ENCODE peak calls at places on chromosome 4, in nine cellular contexts. Q is heart left ventricle; L is CD8-positive, alpha-beta T cell; V is suprapubic skin; H is lower lobe of right lung; A is upper lobe of right lung; W is OCI-LY7; I is HL-60; P is K562. J is an unnamed sample.

GRCh38 chr4:39362827-39363226 is 3.3 kb downstream of the RFC1 start:
- DNase-seq in H (no peak), W (no peak), I (no peak), L (no peak), V (no peak), A (no peak), P (no peak), Q (no peak), J (no peak)

GRCh38 chr4:159400782-159401712 is 298.2 kb downstream of the RAPGEF2 start:
- DNase-seq in P (no peak), Q (no peak), I (no peak), W (no peak), H (no peak), V (no peak), A (no peak), L (no peak), J (no peak)

GRCh38 chr4:15690020-15690809 is 8.6 kb downstream of the FAM200B start:
- DNase-seq in P (no peak), I (peak), V (no peak), H (no peak), L (no peak), A (no peak), Q (no peak), W (no peak), J (no peak)

GRCh38 chr4:83191026-83191425 is 76.5 kb upstream of the PLAC8 start:
- DNase-seq in H (no peak), L (no peak), V (no peak), Q (no peak), W (no peak), A (no peak), I (no peak), P (no peak), J (no peak)

GRCh38 chr4:160233141-160233540 is 1130.3 kb downstream of the RAPGEF2 start:
- DNase-seq in Q (no peak), H (no peak), V (no peak), W (no peak), L (no peak), I (no peak), A (no peak), P (no peak), J (no peak)

GRCh38 chr4:156765277-156765676 is 206.3 kb downstream of the PDGFC start:
- DNase-seq in H (no peak), V (no peak), Q (no peak), P (no peak), W (no peak), I (no peak), A (no peak), L (no peak), J (no peak)

GRCh38 chr4:122764808-122765189 is 32.3 kb downstream of the BBS12 start:
- DNase-seq in A (no peak), W (no peak), I (no peak), L (no peak), H (no peak), Q (no peak), V (no peak), P (no peak), J (no peak)

GRCh38 chr4:81038636-81039350 is 8.3 kb downstream of the BMP3 start:
- DNase-seq in V (no peak), L (no peak), Q (no peak), P (no peak), I (no peak), W (no peak), H (no peak), A (no peak), J (no peak)

GRCh38 chr4:185902654-185903053 is 90.7 kb upstream of the SORBS2 start:
- DNase-seq in Q (no peak), I (no peak), W (no peak), H (no peak), V (no peak), A (no peak), L (no peak), P (no peak), J (no peak)

GRCh38 chr4:113978561-113979156 is 788 bp downstream of the ARSJ start:
- DNase-seq in V (no peak), H (no peak), A (peak), I (no peak), P (no peak), Q (peak), W (no peak), L (no peak), J (no peak)

GRCh38 chr4:118762146-118762545 is 73.8 kb downstream of the SEC24D start:
- DNase-seq in P (no peak), W (no peak), Q (no peak), V (no peak), A (no peak), I (no peak), H (no peak), L (no peak), J (no peak)

GRCh38 chr4:173505924-173506779 is 23.9 kb downstream of the HAND2 start:
- DNase-seq in I (no peak), Q (peak), W (peak), A (no peak), P (peak), H (no peak), L (no peak), V (peak), J (no peak)

GRCh38 chr4:14771504-14772175 is 230.6 kb upstream of the CPEB2 start:
- DNase-seq in P (no peak), H (no peak), V (no peak), I (no peak), A (no peak), Q (no peak), L (no peak), W (no peak), J (no peak)

GRCh38 chr4:83639849-83640493 is 104.1 kb downstream of the GPAT3 start:
- DNase-seq in H (no peak), Q (peak), W (peak), P (peak), I (peak), V (no peak), L (peak), A (no peak), J (peak)

GRCh38 chr4:75172551-75172950 is 239.6 kb downstream of the PARM1 start:
- DNase-seq in H (no peak), Q (no peak), P (no peak), A (no peak), L (no peak), W (no peak), I (no peak), V (no peak), J (no peak)

GRCh38 chr4:113636877-113637276 is 124.7 kb downstream of the CAMK2D start:
- DNase-seq in L (peak), W (peak), Q (no peak), P (peak), A (no peak), V (no peak), I (peak), H (no peak), J (no peak)

GRCh38 chr4:18278244-18278643 is 256.7 kb upstream of the LCORL start:
- DNase-seq in L (no peak), V (no peak), H (no peak), Q (no peak), W (no peak), A (no peak), I (no peak), P (no peak), J (no peak)

GRCh38 chr4:149296503-149296902 is 519.1 kb downstream of the IQCM start:
- DNase-seq in P (no peak), Q (no peak), L (no peak), H (no peak), W (no peak), V (no peak), I (no peak), A (no peak), J (no peak)

GRCh38 chr4:182448281-182449151 is 205.3 kb downstream of the TENM3 start:
- DNase-seq in Q (peak), I (no peak), A (peak), H (peak), P (peak), L (no peak), V (peak), W (no peak), J (peak)
- H3K27ac ChIP-seq in Q (peak), I (no peak), A (no peak), H (no peak), P (no peak), L (no peak), V (peak), W (no peak), J (peak)

GRCh38 chr4:132809298-132810032 is 339.6 kb upstream of the PCDH10 start:
- DNase-seq in H (no peak), I (no peak), W (peak), Q (no peak), A (no peak), P (no peak), V (no peak), L (no peak), J (no peak)
- TF ChIP-seq CTCF in H (no peak), I (no peak), W (peak), Q (no peak), A (no peak), P (no peak), V (no peak), L (no peak), J (no peak)

GRCh38 chr4:23278845-23279244 is 586.1 kb downstream of the GBA3 start:
- DNase-seq in P (no peak), Q (no peak), L (no peak), I (no peak), W (no peak), A (no peak), V (no peak), H (no peak), J (no peak)
- H3K27ac ChIP-seq in P (no peak), Q (no peak), L (no peak), I (no peak), W (no peak), A (no peak), V (no peak), H (no peak), J (no peak)

GRCh38 chr4:143531368-143531767 is 17.9 kb downstream of the SMARCA5 start:
- DNase-seq in Q (no peak), P (no peak), I (no peak), V (no peak), W (peak), L (no peak), A (no peak), H (no peak), J (no peak)

DNA sequence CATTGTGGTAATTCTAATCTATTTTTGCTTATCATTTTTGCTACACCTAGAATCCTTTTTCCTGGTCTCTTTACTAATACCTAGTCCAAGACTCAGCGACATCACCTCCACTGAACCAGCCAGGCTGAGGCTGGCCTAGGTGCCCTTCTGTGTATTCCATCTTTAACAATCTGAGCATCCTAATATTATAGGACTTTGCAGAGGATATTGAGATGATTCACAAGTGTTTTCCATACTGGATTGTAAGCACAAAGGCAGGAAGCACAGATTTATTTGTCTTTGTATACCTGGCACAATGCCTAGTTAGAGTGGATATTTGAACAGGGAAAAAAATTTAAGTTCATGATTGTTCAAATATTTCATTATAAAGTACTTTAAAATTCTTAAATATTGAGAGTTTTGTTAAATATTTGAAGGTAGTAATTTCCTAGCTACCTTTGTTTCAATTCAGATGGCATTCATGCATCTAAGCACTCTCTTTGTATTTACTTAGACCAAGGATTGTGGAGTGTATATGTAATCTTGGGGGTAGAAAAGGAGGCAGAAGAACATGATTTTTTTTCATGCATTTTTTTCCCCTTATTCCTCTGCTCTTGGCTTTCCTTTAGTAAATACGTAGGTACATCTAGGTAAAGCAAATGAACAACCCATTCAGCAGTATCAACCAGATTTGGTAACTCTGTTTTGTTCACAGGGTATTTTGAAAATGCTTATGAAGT is 18.4 kb downstream of the SMARCA5 start:
- DNase-seq in P (no peak), A (no peak), W (no peak), I (no peak), Q (no peak), L (no peak), V (no peak), H (no peak), J (no peak)
- TF ChIP-seq CTCF in P (no peak), A (no peak), W (peak), I (no peak), Q (no peak), L (no peak), V (no peak), H (no peak), J (no peak)

GRCh38 chr4:2666722-2667247 is 89.4 kb downstream of the TNIP2 start:
- DNase-seq in Q (no peak), L (no peak), V (no peak), P (no peak), W (no peak), A (no peak), I (no peak), H (no peak), J (no peak)

GRCh38 chr4:2671267-2671895 is 84.8 kb downstream of the TNIP2 start:
- DNase-seq in H (no peak), P (no peak), V (no peak), I (no peak), Q (no peak), W (no peak), L (no peak), A (no peak), J (no peak)

GRCh38 chr4:2663275-2663674 is 92.9 kb downstream of the TNIP2 start:
- DNase-seq in Q (no peak), H (no peak), I (no peak), A (no peak), W (no peak), P (peak), V (no peak), L (no peak), J (no peak)

GRCh38 chr4:2672082-2672481 is 84.1 kb downstream of the TNIP2 start:
- DNase-seq in I (no peak), L (no peak), Q (no peak), P (no peak), V (no peak), A (no peak), H (no peak), W (no peak), J (no peak)

DNA sequence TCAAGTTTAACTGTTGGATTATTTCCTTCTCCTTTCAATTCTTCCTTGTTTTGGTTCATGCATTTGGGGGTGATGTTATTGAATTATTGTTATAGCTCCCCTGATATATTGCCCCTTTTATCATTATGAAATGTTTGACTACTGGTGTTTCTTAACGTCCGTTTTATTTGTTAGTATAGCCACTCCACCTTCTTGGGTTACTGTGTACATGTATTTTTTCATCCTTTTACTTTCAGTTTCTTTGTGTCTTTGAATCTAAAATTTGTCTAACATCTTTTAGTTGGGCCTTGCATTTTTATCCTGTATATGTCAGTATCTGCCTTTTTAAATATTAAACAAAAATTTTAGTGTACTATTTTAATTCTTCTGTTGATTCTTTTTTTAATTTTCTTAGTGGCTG is 88.7 kb downstream of the TNIP2 start:
- DNase-seq in A (no peak), V (no peak), W (no peak), L (no peak), Q (no peak), I (no peak), P (no peak), H (no peak), J (no peak)
- H3K27ac ChIP-seq in A (no peak), V (no peak), W (no peak), L (no peak), Q (no peak), I (no peak), P (no peak), H (no peak), J (no peak)